ENCODE peak calls at places on chromosome 17, in nine cellular contexts. M is effector memory CD4-positive, alpha-beta T cell; J is substantia nigra; H is stimulated activated CD8-positive, alpha-beta memory T cell treated with anti-CD3 and anti-CD28 coated beads, Interleukin-7, amount 100 ng/mL, for 1 hour; U is central memory CD4-positive, alpha-beta T cell; W is AG09309; Z is stomach; S is amniotic epithelial cell; I is left ventricle myocardium inferior. E is an unnamed sample.

GRCh38 chr17:18187816-18188761 is 4.5 kb downstream of the ALKBH5 start:
- DNase-seq in M (no peak), J (no peak), H (no peak), U (no peak), W (no peak), Z (no peak), S (peak; percentile 75), I (peak; percentile 29), E (no peak)

GRCh38 chr17:71759422-71760060 is 361.3 kb upstream of the SOX9 start:
- DNase-seq in M (no peak), J (no peak), H (no peak), U (no peak), W (no peak), Z (no peak), S (no peak), I (no peak), E (no peak)

GRCh38 chr17:172401-172800 is 9.0 kb downstream of the DOC2B start:
- DNase-seq in M (no peak), J (no peak), H (no peak), U (no peak), W (no peak), Z (no peak), S (no peak), I (no peak), E (no peak)

GRCh38 chr17:47721725-47722124 is 11.3 kb upstream of the TBX21 start:
- DNase-seq in M (no peak), J (no peak), H (no peak), U (no peak), W (no peak), Z (no peak), S (no peak), I (no peak), E (no peak)

GRCh38 chr17:28811594-28812135 is 30.9 kb downstream of the FAM222B start:
- DNase-seq in M (no peak), J (no peak), H (no peak), U (no peak), W (no peak), Z (no peak), S (peak; percentile 39), I (no peak), E (peak; percentile 21)

GRCh38 chr17:40922239-40922638 is 15.2 kb downstream of the KRT23 start:
- DNase-seq in M (no peak), J (no peak), H (no peak), U (no peak), W (peak; percentile 51), Z (peak; percentile 32), S (peak; percentile 82), I (no peak), E (no peak)

GRCh38 chr17:79707931-79708891 is 22.5 kb upstream of the ENPP7 start:
- DNase-seq in M (peak; percentile 22), J (no peak), H (peak; percentile 20), U (peak; percentile 44), W (peak; percentile 4), Z (peak; percentile 56), S (peak; percentile 17), I (no peak), E (peak; percentile 54)

GRCh38 chr17:39939588-39940419 is 12.3 kb downstream of the LRRC3C start:
- DNase-seq in M (peak; percentile 19), J (no peak), H (no peak), U (peak; percentile 51), W (peak; percentile 59), Z (no peak), S (peak; percentile 97), I (no peak), E (no peak)

GRCh38 chr17:58371300-58371950 is 19.4 kb upstream of the SUPT4H1 start:
- DNase-seq in M (no peak), J (no peak), H (no peak), U (no peak), W (no peak), Z (no peak), S (no peak), I (no peak), E (no peak)

GRCh38 chr17:31113939-31114338 is 19.2 kb downstream of the NF1 start:
- DNase-seq in M (no peak), J (no peak), H (no peak), U (no peak), W (no peak), Z (no peak), S (no peak), I (no peak), E (no peak)

GRCh38 chr17:34133350-34133749 is 121.7 kb upstream of the CCL2 start:
- DNase-seq in M (no peak), J (no peak), H (no peak), U (no peak), W (no peak), Z (no peak), S (no peak), I (peak; percentile 70), E (no peak)

GRCh38 chr17:68103148-68103547 is 67.6 kb downstream of the KPNA2 start:
- DNase-seq in M (no peak), J (no peak), H (no peak), U (no peak), W (no peak), Z (no peak), S (no peak), I (no peak), E (no peak)

GRCh38 chr17:17540278-17540906 is 44.2 kb upstream of the RASD1 start:
- DNase-seq in M (no peak), J (no peak), H (no peak), U (no peak), W (no peak), Z (no peak), S (no peak), I (no peak), E (no peak)

GRCh38 chr17:79046501-79047280 is 22.7 kb downstream of the C1QTNF1 start:
- DNase-seq in M (no peak), J (no peak), H (no peak), U (no peak), W (no peak), Z (no peak), S (no peak), I (peak; percentile 74), E (no peak)

GRCh38 chr17:83154311-83155127 is 75.1 kb downstream of the METRNL start:
- DNase-seq in M (no peak), J (no peak), H (no peak), U (no peak), W (no peak), Z (no peak), S (no peak), I (no peak), E (no peak)

GRCh38 chr17:16438173-16438556 is 22.8 kb downstream of the TRPV2 start:
- DNase-seq in M (no peak), J (no peak), H (no peak), U (no peak), W (no peak), Z (no peak), S (no peak), I (no peak), E (no peak)

GRCh38 chr17:45312477-45313418 is 4.1 kb downstream of the MAP3K14 start:
- DNase-seq in M (no peak), J (no peak), H (no peak), U (no peak), W (no peak), Z (no peak), S (no peak), I (no peak), E (no peak)

GRCh38 chr17:66715745-66716156 is 119.2 kb upstream of the CACNG5 start:
- DNase-seq in M (no peak), J (no peak), H (no peak), U (peak; percentile 19), W (peak; percentile 21), Z (no peak), S (peak; percentile 71), I (no peak), E (no peak)

GRCh38 chr17:7705269-7706255 is 560 bp downstream of the EFNB3 start:
- DNase-seq in M (no peak), J (no peak), H (no peak), U (no peak), W (no peak), Z (no peak), S (no peak), I (no peak), E (no peak)

GRCh38 chr17:63529711-63530556 is 6.8 kb downstream of the KCNH6 start:
- DNase-seq in M (no peak), J (no peak), H (no peak), U (no peak), W (no peak), Z (no peak), S (no peak), I (no peak), E (no peak)

GRCh38 chr17:55037828-55038227 is 69.3 kb downstream of the STXBP4 start:
- DNase-seq in M (no peak), J (no peak), H (no peak), U (no peak), W (no peak), Z (no peak), S (no peak), I (no peak), E (no peak)

GRCh38 chr17:76940738-76941350 is 72.6 kb downstream of the MGAT5B start:
- DNase-seq in M (no peak), J (no peak), H (no peak), U (no peak), W (no peak), Z (no peak), S (peak; percentile 4), I (no peak), E (no peak)

GRCh38 chr17:71229036-71229435 is 891.8 kb upstream of the SOX9 start:
- DNase-seq in M (no peak), J (no peak), H (no peak), U (no peak), W (no peak), Z (no peak), S (no peak), I (no peak), E (no peak)

GRCh38 chr17:70484050-70484449 is 314.7 kb downstream of the KCNJ2 start:
- DNase-seq in M (no peak), J (no peak), H (no peak), U (no peak), W (no peak), Z (no peak), S (no peak), I (no peak), E (no peak)

GRCh38 chr17:41581366-41582060 is 5.2 kb downstream of the KRT14 start:
- DNase-seq in M (no peak), J (no peak), H (no peak), U (no peak), W (no peak), Z (no peak), S (no peak), I (no peak), E (no peak)

GRCh38 chr17:78995761-78996451 is 13.7 kb downstream of the CANT1 start:
- DNase-seq in M (no peak), J (no peak), H (no peak), U (no peak), W (no peak), Z (peak; percentile 87), S (no peak), I (no peak), E (peak; percentile 90)

GRCh38 chr17:40025991-40026815 is 11.0 kb downstream of the CSF3 start:
- DNase-seq in M (peak; percentile 14), J (no peak), H (no peak), U (peak; percentile 43), W (no peak), Z (no peak), S (no peak), I (no peak), E (no peak)

GRCh38 chr17:20975566-20975965 is 67.2 kb downstream of the USP22 start:
- DNase-seq in M (no peak), J (no peak), H (no peak), U (no peak), W (no peak), Z (no peak), S (no peak), I (no peak), E (no peak)

GRCh38 chr17:82449136-82449882 is 1.2 kb downstream of the CYBC1 start:
- DNase-seq in M (peak; percentile 75), J (no peak), H (peak; percentile 54), U (peak; percentile 79), W (no peak), Z (peak; percentile 54), S (no peak), I (no peak), E (peak; percentile 76)

GRCh38 chr17:16940116-16940881 is 31.6 kb downstream of the TNFRSF13B start:
- DNase-seq in M (no peak), J (no peak), H (no peak), U (no peak), W (no peak), Z (peak; percentile 24), S (no peak), I (no peak), E (no peak)

GRCh38 chr17:81832608-81833159 is 407 bp downstream of the MCRIP1 start:
- DNase-seq in M (no peak), J (no peak), H (no peak), U (peak; percentile 31), W (no peak), Z (no peak), S (no peak), I (peak; percentile 30), E (no peak)